ENCODE peak calls at places on chromosomes 12 and 14, in nine cellular contexts. B is NCI-H1092 treated with DMSO at 0.1 percent for 48 hours; P is GM04503; U is AG09319; T is HL-60; F is fibroblast of mammary gland; K is uterus; Y is stromal cell of bone marrow; V is activated CD8-positive, alpha-beta T cell treated with anti-CD3 and anti-CD28 coated beads, Interleukin-2, amount 10 ng/mL, durations not matched to agents 7 days and 5 days. N is an unnamed sample.

GRCh38 chr12:14364583-14365271 is 755 bp upstream of the ATF7IP start:
- DNase-seq in Y (no peak), K (no peak), U (no peak), B (no peak), V (no peak), T (no peak), P (no peak), F (no peak), N (no peak)

GRCh38 chr12:131988054-131988796 is 38.5 kb downstream of the EP400 start:
- DNase-seq in T (no peak), P (no peak), B (no peak), Y (no peak), U (no peak), V (no peak), F (no peak), K (no peak), N (peak; percentile 29)

GRCh38 chr14:77053046-77053841 is 24.7 kb upstream of the IRF2BPL start:
- DNase-seq in B (peak; percentile 21), V (peak; percentile 85), K (peak; percentile 77), Y (no peak), P (no peak), U (peak; percentile 54), T (peak; percentile 29), F (no peak), N (peak; percentile 80)

GRCh38 chr12:94677778-94678177 is 27.4 kb upstream of the TMCC3 start:
- DNase-seq in U (no peak), T (no peak), F (no peak), P (no peak), K (no peak), V (no peak), Y (no peak), B (no peak), N (no peak)

GRCh38 chr12:53212931-53213330 is 5.9 kb upstream of the ITGB7 start:
- DNase-seq in T (no peak), Y (no peak), K (no peak), U (no peak), F (peak; percentile 27), B (no peak), P (no peak), V (no peak), N (no peak)

GRCh38 chr12:88951860-88952483 is 371.7 kb upstream of the KITLG start:
- DNase-seq in U (no peak), P (no peak), B (no peak), V (no peak), F (no peak), T (no peak), Y (no peak), K (no peak), N (no peak)

GRCh38 chr12:1365703-1366102 is 228.7 kb downstream of the FBXL14 start:
- DNase-seq in P (no peak), Y (no peak), T (no peak), U (no peak), V (no peak), B (no peak), K (no peak), F (no peak), N (no peak)

GRCh38 chr12:89494411-89495231 is 30.0 kb downstream of the GALNT4 start:
- DNase-seq in T (no peak), K (no peak), U (no peak), V (no peak), F (peak; percentile 63), Y (peak; percentile 9), P (peak; percentile 16), B (no peak), N (no peak)

GRCh38 chr12:109358154-109358869 is 10.6 kb downstream of the MYO1H start:
- DNase-seq in F (peak; percentile 13), B (no peak), U (no peak), V (no peak), T (no peak), Y (peak; percentile 36), K (no peak), P (no peak), N (no peak)

GRCh38 chr12:31035226-31035625 is 38.4 kb upstream of the DDX11 start:
- DNase-seq in U (no peak), F (peak; percentile 51), Y (peak; percentile 20), K (no peak), T (no peak), B (no peak), V (no peak), P (no peak), N (no peak)

GRCh38 chr12:44774815-44775411 is 101.2 kb downstream of the NELL2 start:
- DNase-seq in V (peak; percentile 72), K (no peak), U (no peak), T (peak; percentile 30), P (no peak), Y (peak; percentile 2), B (no peak), F (peak; percentile 18), N (peak; percentile 74)

GRCh38 chr12:104055686-104056388 is 5.8 kb upstream of the GLT8D2 start:
- DNase-seq in T (no peak), K (peak; percentile 79), B (peak; percentile 97), U (peak; percentile 79), P (peak; percentile 28), V (no peak), F (peak; percentile 42), Y (no peak), N (peak; percentile 74)

N was measured in testis.